ENCODE peak calls at places on chromosomes 4 and X, in six cellular contexts. O is IMR-90, K is H54, R is ovary, J is H1, V is tibial nerve. D is an unnamed sample.

GRCh38 chr4:54898163-54898562 is 227.2 kb downstream of the KDR start:
- DNase-seq in O (peak; percentile 26), K (no peak), R (no peak), J (no peak), V (no peak), D (no peak)

GRCh38 chr4:140102406-140102805 is 51.6 kb downstream of the MAML3 start:
- DNase-seq in O (no peak), K (no peak), R (no peak), J (no peak), V (no peak), D (peak; percentile 36)

GRCh38 chr4:5050520-5050955 is 742 bp upstream of the STK32B start:
- DNase-seq in O (peak; percentile 83), K (peak; percentile 49), R (peak; percentile 58), J (peak; percentile 53), V (peak; percentile 53), D (peak; percentile 82)

GRCh38 chrX:46577116-46578005 is 3.8 kb downstream of the CHST7 start:
- DNase-seq in O (peak; percentile 75), K (no peak), R (no peak), J (no peak), V (no peak), D (no peak)

GRCh38 chrX:31702208-31702607 is 630.4 kb upstream of the FTHL17 start:
- DNase-seq in O (no peak), K (no peak), R (no peak), J (no peak), V (no peak), D (no peak)

GRCh38 chr4:179112441-179113170 is 1670.4 kb upstream of the AGA start:
- DNase-seq in O (peak; percentile 16), K (no peak), R (no peak), J (no peak), V (no peak), D (no peak)

GRCh38 chrX:71164071-71164470 is 19.4 kb downstream of the NLGN3 start:
- DNase-seq in O (no peak), K (no peak), R (no peak), J (no peak), V (no peak), D (no peak)

GRCh38 chr4:105569851-105570207 is 17.4 kb downstream of the ARHGEF38 start:
- DNase-seq in O (no peak), K (no peak), R (no peak), J (no peak), V (no peak), D (no peak)

GRCh38 chrX:88135735-88136134 is 611.3 kb upstream of the CPXCR1 start:
- DNase-seq in O (no peak), K (no peak), R (no peak), J (no peak), V (no peak), D (no peak)

GRCh38 chr4:5751073-5751917 is 40.3 kb downstream of the EVC start:
- DNase-seq in O (peak; percentile 81), K (no peak), R (no peak), J (no peak), V (no peak), D (no peak)

GRCh38 chr4:70704333-70705145 is 16.2 kb downstream of the UTP3 start:
- DNase-seq in O (peak; percentile 67), K (no peak), R (peak; percentile 84), J (no peak), V (peak; percentile 56), D (peak; percentile 73)
- TF ChIP-seq POLR2A in O (no peak), K (peak; percentile 54), R (peak; percentile 13), J (peak; percentile 64), V (peak; percentile 6), D (no peak)

GRCh38 chr4:39453738-39454137 is 5.0 kb downstream of the RPL9 start:
- DNase-seq in O (no peak), K (no peak), R (no peak), J (no peak), V (no peak), D (no peak)

GRCh38 chr4:39450618-39451017 is 8.1 kb downstream of the RPL9 start:
- DNase-seq in O (no peak), K (no peak), R (no peak), J (no peak), V (no peak), D (no peak)

GRCh38 chr4:39452153-39452859 is 6.4 kb downstream of the RPL9 start:
- DNase-seq in O (no peak), K (no peak), R (no peak), J (no peak), V (no peak), D (no peak)

GRCh38 chr4:39451423-39452023 is 7.2 kb downstream of the RPL9 start:
- DNase-seq in O (no peak), K (no peak), R (no peak), J (no peak), V (no peak), D (no peak)

GRCh38 chr4:39452860-39453587 is 5.7 kb downstream of the RPL9 start:
- DNase-seq in O (no peak), K (no peak), R (no peak), J (no peak), V (no peak), D (no peak)
- TF ChIP-seq POLR2A in O (no peak), K (no peak), R (no peak), J (peak; percentile 77), V (no peak), D (peak; percentile 24)

GRCh38 chr4:165448700-165449099 is 69.9 kb downstream of the CPE start:
- DNase-seq in O (no peak), K (no peak), R (no peak), J (no peak), V (no peak), D (no peak)

GRCh38 chr4:165454426-165454825 is 75.6 kb downstream of the CPE start:
- DNase-seq in O (no peak), K (no peak), R (no peak), J (no peak), V (no peak), D (no peak)

DNA sequence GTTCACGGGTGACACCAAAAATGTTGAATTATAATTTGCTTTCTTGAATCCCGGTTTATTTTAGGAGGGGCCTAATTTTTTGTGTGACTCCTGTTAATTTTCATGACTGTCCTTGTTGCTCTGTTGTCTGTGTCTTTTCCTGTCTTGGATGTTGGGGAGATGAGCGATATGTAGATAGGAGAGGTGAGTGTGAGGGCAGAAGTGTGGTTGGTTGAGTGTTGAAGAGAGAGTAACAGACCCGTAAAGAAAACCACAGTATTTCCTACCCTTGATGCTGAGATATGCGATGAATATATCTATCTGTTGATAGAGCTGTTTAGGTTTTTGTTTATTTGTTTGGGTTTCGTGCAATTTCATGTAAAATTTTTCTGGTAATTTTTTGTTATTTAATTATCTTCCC is 70.5 kb downstream of the CPE start:
- DNase-seq in O (no peak), K (no peak), R (no peak), J (no peak), V (no peak), D (no peak)
- TF ChIP-seq POLR2A in O (no peak), K (no peak), R (no peak), J (no peak), V (no peak), D (no peak)

DNA sequence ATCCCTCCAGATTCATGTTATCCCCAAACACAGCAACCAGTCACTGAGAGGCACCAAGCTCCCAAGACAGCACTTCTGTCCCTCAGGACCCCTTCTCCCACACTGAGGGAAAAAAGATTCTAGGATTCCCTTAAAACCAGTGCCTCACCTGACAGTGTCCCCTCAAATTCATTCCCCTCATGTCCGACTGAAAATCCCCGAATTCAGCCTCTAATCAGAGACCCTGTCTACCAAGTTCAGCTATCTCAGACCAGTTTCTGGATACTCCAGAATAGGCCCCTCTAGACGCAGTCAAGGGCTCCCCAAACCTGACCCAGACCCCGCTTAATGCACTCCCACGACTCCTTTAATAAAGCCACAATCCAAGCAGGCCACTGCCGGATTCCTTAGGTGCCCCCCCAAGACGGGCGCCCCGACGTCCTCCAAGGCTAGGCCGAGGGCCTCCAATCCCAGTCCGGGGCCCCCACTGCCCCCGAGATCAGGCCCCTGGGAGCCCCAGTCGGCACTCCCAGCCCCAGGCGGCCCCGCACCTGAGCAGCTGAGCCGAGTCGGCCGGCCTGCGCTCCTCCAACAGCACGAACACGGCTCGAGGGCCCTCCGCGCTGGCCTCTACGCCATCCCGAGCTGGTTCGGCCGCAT is 457 bp downstream of the TFE3 start:
- DNase-seq in O (no peak), K (no peak), R (no peak), J (no peak), V (no peak), D (no peak)
- TF ChIP-seq POLR2A in O (no peak), K (no peak), R (no peak), J (no peak), V (no peak), D (no peak)

GRCh38 chr4:183986645-183987528 is 81.8 kb downstream of the STOX2 start:
- DNase-seq in O (no peak), K (no peak), R (no peak), J (no peak), V (no peak), D (no peak)

GRCh38 chr4:183989471-183989870 is 84.4 kb downstream of the STOX2 start:
- DNase-seq in O (peak; percentile 83), K (no peak), R (no peak), J (no peak), V (no peak), D (no peak)

GRCh38 chr4:183987987-183988392 is 82.9 kb downstream of the STOX2 start:
- DNase-seq in O (peak; percentile 95), K (peak; percentile 52), R (peak; percentile 55), J (no peak), V (peak; percentile 58), D (no peak)

GRCh38 chr4:183988874-183989273 is 83.8 kb downstream of the STOX2 start:
- DNase-seq in O (no peak), K (no peak), R (no peak), J (no peak), V (no peak), D (no peak)

GRCh38 chr4:183987529-183987946 is 82.4 kb downstream of the STOX2 start:
- DNase-seq in O (peak; percentile 91), K (peak; percentile 46), R (peak; percentile 59), J (no peak), V (peak; percentile 16), D (no peak)
- TF ChIP-seq POLR2A in O (peak; percentile 71), K (no peak), R (no peak), J (no peak), V (no peak), D (no peak)

GRCh38 chr4:1856071-1856919 is at the start of gene LETM1:
- DNase-seq in O (peak; percentile 95), K (peak; percentile 85), R (peak; percentile 94), J (peak; percentile 72), V (peak; percentile 83), D (peak; percentile 96)
- TF ChIP-seq POLR2A in O (peak; percentile 67), K (peak; percentile 73), R (peak; percentile 43), J (peak; percentile 59), V (peak; percentile 36), D (peak; percentile 81)

DNA sequence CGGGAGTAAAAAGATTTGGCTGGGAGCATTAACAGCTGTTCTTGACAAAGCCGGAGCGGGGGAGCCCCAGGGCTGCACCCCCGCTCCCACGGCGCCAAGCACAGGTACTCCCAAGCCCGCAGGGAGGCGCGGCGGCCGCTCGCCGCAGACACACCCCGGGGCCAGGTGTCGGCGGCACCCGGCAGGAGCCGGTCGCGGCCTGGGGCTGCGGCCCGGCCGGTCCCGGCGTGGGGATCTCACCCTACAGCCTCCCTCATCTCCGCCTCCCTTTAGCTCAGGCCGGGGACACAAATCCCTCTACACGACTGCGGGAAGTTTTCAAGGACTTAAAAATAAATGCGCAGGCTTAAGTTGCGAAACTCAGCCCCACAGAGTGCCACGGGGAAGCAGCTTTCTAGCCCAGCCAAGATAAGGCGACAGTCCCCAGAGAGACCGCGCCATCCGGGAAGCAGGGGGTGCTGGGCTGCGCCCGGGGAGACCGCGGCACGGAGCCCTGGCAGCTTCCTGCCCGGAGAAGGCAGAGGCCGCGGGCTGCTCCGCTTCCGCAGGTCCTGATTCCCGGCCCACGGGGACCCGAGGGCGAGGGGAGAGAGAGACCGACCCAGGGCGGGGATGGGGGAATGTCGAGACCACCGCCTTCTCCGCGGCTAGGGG is 473 bp downstream of the SH3RF1 start:
- DNase-seq in O (no peak), K (no peak), R (peak; percentile 63), J (no peak), V (peak; percentile 23), D (peak; percentile 69)
- TF ChIP-seq POLR2A in O (no peak), K (no peak), R (no peak), J (no peak), V (no peak), D (no peak)

D was measured in erythroblast.